ENCODE peak calls at places on chromosomes 1 and 21, in ten cellular contexts. One of them, this sample, is unnamed.
A peak's percentile ranks its signal among the peaks of the same experiment; 100 is the strongest.

GRCh38 chr1:110207831-110208230 is 2.3 kb upstream of the KCNC4 start:
- DNase-seq in stimulated activated naive CD8-positive, alpha-beta T cell treated with anti-CD3 and anti-CD28 coated beads, Interleukin-15, amount 100 ng/mL, for 72 hours: peak; percentile 77
- DNase-seq in nucleus accumbens: peak; percentile 60
- DNase-seq in T-helper 17 cell: peak; percentile 58
- DNase-seq in T-helper 2 cell: peak; percentile 66
- DNase-seq in tibial artery: peak; percentile 51
- DNase-seq in aorta: peak; percentile 73
- DNase-seq in nephron progenitor cell: peak; percentile 87
- DNase-seq in occipital lobe: peak; percentile 43
- DNase-seq in HS-5: no peak
- DNase-seq in this sample: peak; percentile 49

GRCh38 chr1:105934806-105935205 is 1121.7 kb upstream of the PRMT6 start:
- DNase-seq in occipital lobe: no peak
- DNase-seq in nucleus accumbens: no peak
- DNase-seq in T-helper 17 cell: no peak
- DNase-seq in nephron progenitor cell: no peak
- DNase-seq in T-helper 2 cell: no peak
- DNase-seq in tibial artery: no peak
- DNase-seq in HS-5: no peak
- DNase-seq in aorta: no peak
- DNase-seq in stimulated activated naive CD8-positive, alpha-beta T cell treated with anti-CD3 and anti-CD28 coated beads, Interleukin-15, amount 100 ng/mL, for 72 hours: no peak
- DNase-seq in this sample: no peak

GRCh38 chr1:1213153-1213918 is 617 bp downstream of the TNFRSF4 start:
- DNase-seq in occipital lobe: no peak
- DNase-seq in T-helper 17 cell: peak; percentile 42
- DNase-seq in stimulated activated naive CD8-positive, alpha-beta T cell treated with anti-CD3 and anti-CD28 coated beads, Interleukin-15, amount 100 ng/mL, for 72 hours: no peak
- DNase-seq in HS-5: no peak
- DNase-seq in aorta: no peak
- DNase-seq in nucleus accumbens: no peak
- DNase-seq in nephron progenitor cell: no peak
- DNase-seq in tibial artery: no peak
- DNase-seq in T-helper 2 cell: no peak
- DNase-seq in this sample: peak; percentile 31

GRCh38 chr1:227895828-227896685 is 51.7 kb downstream of the WNT9A start:
- DNase-seq in T-helper 2 cell: no peak
- DNase-seq in aorta: peak; percentile 41
- DNase-seq in T-helper 17 cell: peak; percentile 5
- DNase-seq in stimulated activated naive CD8-positive, alpha-beta T cell treated with anti-CD3 and anti-CD28 coated beads, Interleukin-15, amount 100 ng/mL, for 72 hours: no peak
- DNase-seq in nephron progenitor cell: peak; percentile 28
- DNase-seq in tibial artery: peak; percentile 15
- DNase-seq in HS-5: no peak
- DNase-seq in occipital lobe: peak; percentile 37
- DNase-seq in nucleus accumbens: peak; percentile 68
- DNase-seq in this sample: peak; percentile 51

GRCh38 chr1:33445108-33445507 is 14.2 kb upstream of the PHC2 start:
- DNase-seq in nucleus accumbens: no peak
- DNase-seq in tibial artery: no peak
- DNase-seq in T-helper 2 cell: no peak
- DNase-seq in HS-5: no peak
- DNase-seq in stimulated activated naive CD8-positive, alpha-beta T cell treated with anti-CD3 and anti-CD28 coated beads, Interleukin-15, amount 100 ng/mL, for 72 hours: no peak
- DNase-seq in nephron progenitor cell: no peak
- DNase-seq in T-helper 17 cell: no peak
- DNase-seq in occipital lobe: no peak
- DNase-seq in aorta: no peak
- DNase-seq in this sample: no peak

GRCh38 chr1:101240041-101240430 is 3.2 kb downstream of the S1PR1 start:
- DNase-seq in occipital lobe: no peak
- DNase-seq in T-helper 17 cell: no peak
- DNase-seq in T-helper 2 cell: no peak
- DNase-seq in HS-5: no peak
- DNase-seq in aorta: no peak
- DNase-seq in stimulated activated naive CD8-positive, alpha-beta T cell treated with anti-CD3 and anti-CD28 coated beads, Interleukin-15, amount 100 ng/mL, for 72 hours: no peak
- DNase-seq in tibial artery: no peak
- DNase-seq in nephron progenitor cell: no peak
- DNase-seq in nucleus accumbens: peak; percentile 10
- DNase-seq in this sample: no peak

GRCh38 chr1:89273324-89273778 is 691 bp upstream of the GBP5 start:
- DNase-seq in HS-5: no peak
- DNase-seq in nephron progenitor cell: no peak
- DNase-seq in T-helper 2 cell: no peak
- DNase-seq in stimulated activated naive CD8-positive, alpha-beta T cell treated with anti-CD3 and anti-CD28 coated beads, Interleukin-15, amount 100 ng/mL, for 72 hours: peak; percentile 48
- DNase-seq in aorta: peak; percentile 42
- DNase-seq in nucleus accumbens: no peak
- DNase-seq in T-helper 17 cell: no peak
- DNase-seq in occipital lobe: no peak
- DNase-seq in tibial artery: no peak
- DNase-seq in this sample: peak; percentile 63

GRCh38 chr1:1344672-1345361 is 4.4 kb downstream of the DVL1 start:
- DNase-seq in stimulated activated naive CD8-positive, alpha-beta T cell treated with anti-CD3 and anti-CD28 coated beads, Interleukin-15, amount 100 ng/mL, for 72 hours: no peak
- DNase-seq in nephron progenitor cell: peak; percentile 64
- DNase-seq in tibial artery: no peak
- DNase-seq in T-helper 17 cell: no peak
- DNase-seq in T-helper 2 cell: peak; percentile 21
- DNase-seq in aorta: no peak
- DNase-seq in occipital lobe: no peak
- DNase-seq in HS-5: peak; percentile 69
- DNase-seq in nucleus accumbens: no peak
- DNase-seq in this sample: no peak

GRCh38 chr1:178684542-178685000 is 40.5 kb upstream of the RALGPS2 start:
- DNase-seq in tibial artery: no peak
- DNase-seq in aorta: no peak
- DNase-seq in occipital lobe: no peak
- DNase-seq in T-helper 2 cell: no peak
- DNase-seq in nucleus accumbens: no peak
- DNase-seq in T-helper 17 cell: no peak
- DNase-seq in nephron progenitor cell: no peak
- DNase-seq in HS-5: peak; percentile 90
- DNase-seq in stimulated activated naive CD8-positive, alpha-beta T cell treated with anti-CD3 and anti-CD28 coated beads, Interleukin-15, amount 100 ng/mL, for 72 hours: no peak
- DNase-seq in this sample: no peak

GRCh38 chr1:37098196-37098595 is 63.9 kb upstream of the GRIK3 start:
- DNase-seq in nephron progenitor cell: no peak
- DNase-seq in HS-5: no peak
- DNase-seq in aorta: no peak
- DNase-seq in stimulated activated naive CD8-positive, alpha-beta T cell treated with anti-CD3 and anti-CD28 coated beads, Interleukin-15, amount 100 ng/mL, for 72 hours: no peak
- DNase-seq in T-helper 17 cell: no peak
- DNase-seq in nucleus accumbens: no peak
- DNase-seq in occipital lobe: no peak
- DNase-seq in T-helper 2 cell: no peak
- DNase-seq in tibial artery: no peak
- DNase-seq in this sample: no peak

GRCh38 chr1:177385760-177386698 is 215.3 kb downstream of the BRINP2 start:
- DNase-seq in T-helper 17 cell: no peak
- DNase-seq in HS-5: no peak
- DNase-seq in tibial artery: no peak
- DNase-seq in aorta: no peak
- DNase-seq in stimulated activated naive CD8-positive, alpha-beta T cell treated with anti-CD3 and anti-CD28 coated beads, Interleukin-15, amount 100 ng/mL, for 72 hours: no peak
- DNase-seq in nucleus accumbens: no peak
- DNase-seq in nephron progenitor cell: no peak
- DNase-seq in occipital lobe: no peak
- DNase-seq in T-helper 2 cell: no peak
- DNase-seq in this sample: no peak

GRCh38 chr1:231170875-231171274 is 9.0 kb downstream of the TRIM67 start:
- DNase-seq in T-helper 2 cell: no peak
- DNase-seq in stimulated activated naive CD8-positive, alpha-beta T cell treated with anti-CD3 and anti-CD28 coated beads, Interleukin-15, amount 100 ng/mL, for 72 hours: no peak
- DNase-seq in tibial artery: no peak
- DNase-seq in T-helper 17 cell: no peak
- DNase-seq in aorta: no peak
- DNase-seq in nucleus accumbens: no peak
- DNase-seq in nephron progenitor cell: no peak
- DNase-seq in HS-5: no peak
- DNase-seq in occipital lobe: no peak
- DNase-seq in this sample: no peak

GRCh38 chr21:26513212-26513611 is 59.9 kb downstream of the CYYR1 start:
- DNase-seq in T-helper 17 cell: no peak
- DNase-seq in occipital lobe: no peak
- DNase-seq in nucleus accumbens: no peak
- DNase-seq in nephron progenitor cell: no peak
- DNase-seq in stimulated activated naive CD8-positive, alpha-beta T cell treated with anti-CD3 and anti-CD28 coated beads, Interleukin-15, amount 100 ng/mL, for 72 hours: no peak
- DNase-seq in aorta: peak; percentile 57
- DNase-seq in HS-5: peak; percentile 16
- DNase-seq in tibial artery: no peak
- DNase-seq in T-helper 2 cell: no peak
- DNase-seq in this sample: no peak

GRCh38 chr1:32623775-32624174 is 26.6 kb downstream of the ZBTB8OS start:
- DNase-seq in aorta: no peak
- DNase-seq in nucleus accumbens: no peak
- DNase-seq in stimulated activated naive CD8-positive, alpha-beta T cell treated with anti-CD3 and anti-CD28 coated beads, Interleukin-15, amount 100 ng/mL, for 72 hours: no peak
- DNase-seq in occipital lobe: no peak
- DNase-seq in T-helper 17 cell: no peak
- DNase-seq in HS-5: no peak
- DNase-seq in T-helper 2 cell: no peak
- DNase-seq in tibial artery: no peak
- DNase-seq in nephron progenitor cell: no peak
- DNase-seq in this sample: no peak

GRCh38 chr21:17829472-17829871 is 10.3 kb upstream of the C21orf91 start:
- DNase-seq in T-helper 17 cell: no peak
- DNase-seq in T-helper 2 cell: no peak
- DNase-seq in occipital lobe: no peak
- DNase-seq in tibial artery: no peak
- DNase-seq in HS-5: peak; percentile 54
- DNase-seq in nucleus accumbens: no peak
- DNase-seq in aorta: no peak
- DNase-seq in stimulated activated naive CD8-positive, alpha-beta T cell treated with anti-CD3 and anti-CD28 coated beads, Interleukin-15, amount 100 ng/mL, for 72 hours: no peak
- DNase-seq in nephron progenitor cell: no peak
- DNase-seq in this sample: no peak

GRCh38 chr1:43608789-43609188 is 41.2 kb upstream of the KDM4A start:
- DNase-seq in stimulated activated naive CD8-positive, alpha-beta T cell treated with anti-CD3 and anti-CD28 coated beads, Interleukin-15, amount 100 ng/mL, for 72 hours: no peak
- DNase-seq in nephron progenitor cell: no peak
- DNase-seq in HS-5: no peak
- DNase-seq in T-helper 17 cell: no peak
- DNase-seq in aorta: no peak
- DNase-seq in tibial artery: no peak
- DNase-seq in T-helper 2 cell: no peak
- DNase-seq in nucleus accumbens: no peak
- DNase-seq in occipital lobe: no peak
- DNase-seq in this sample: no peak